ENCODE peak calls at places on chromosomes 6 and 20, in four cellular contexts. D is A549, M is pancreas, W is heart left ventricle. I is an unnamed sample.

GRCh38 chr20:13788167-13788834 is 3.5 kb downstream of the NDUFAF5 start:
- ATAC-seq in D (peak), M (peak), W (no peak), I (no peak)

GRCh38 chr6:168136001-168136400 is 57.0 kb upstream of the FRMD1 start:
- ATAC-seq in D (no peak), M (no peak), W (no peak), I (no peak)

GRCh38 chr6:39902786-39903465 is 31.3 kb downstream of the MOCS1 start:
- ATAC-seq in D (no peak), M (no peak), W (no peak), I (no peak)

GRCh38 chr6:219641-220198 is 72.6 kb upstream of the DUSP22 start:
- ATAC-seq in D (no peak), M (peak), W (no peak), I (peak)

GRCh38 chr20:38164624-38165088 is 414 bp downstream of the TGM2 start:
- ATAC-seq in D (peak), M (peak), W (peak), I (no peak)

GRCh38 chr20:54078296-54078695 is 7.9 kb upstream of the BCAS1 start:
- ATAC-seq in D (no peak), M (no peak), W (no peak), I (no peak)

GRCh38 chr20:45970646-45971424 is 1.2 kb downstream of the ZNF335 start:
- ATAC-seq in D (peak), M (peak), W (peak), I (no peak)

GRCh38 chr6:3036861-3037469 is 31.3 kb upstream of the RIPK1 start:
- ATAC-seq in D (no peak), M (no peak), W (no peak), I (no peak)

GRCh38 chr6:897561-898207 is 204.7 kb upstream of the EXOC2 start:
- ATAC-seq in D (no peak), M (no peak), W (no peak), I (no peak)

GRCh38 chr20:54688476-54688875 is 213.1 kb downstream of the DOK5 start:
- ATAC-seq in D (no peak), M (no peak), W (no peak), I (no peak)

GRCh38 chr20:56430471-56430870 is 18.4 kb downstream of the CASS4 start:
- ATAC-seq in D (no peak), M (no peak), W (no peak), I (no peak)

GRCh38 chr6:133132092-133132491 is 109.1 kb upstream of the EYA4 start:
- ATAC-seq in D (no peak), M (no peak), W (no peak), I (no peak)

DNA sequence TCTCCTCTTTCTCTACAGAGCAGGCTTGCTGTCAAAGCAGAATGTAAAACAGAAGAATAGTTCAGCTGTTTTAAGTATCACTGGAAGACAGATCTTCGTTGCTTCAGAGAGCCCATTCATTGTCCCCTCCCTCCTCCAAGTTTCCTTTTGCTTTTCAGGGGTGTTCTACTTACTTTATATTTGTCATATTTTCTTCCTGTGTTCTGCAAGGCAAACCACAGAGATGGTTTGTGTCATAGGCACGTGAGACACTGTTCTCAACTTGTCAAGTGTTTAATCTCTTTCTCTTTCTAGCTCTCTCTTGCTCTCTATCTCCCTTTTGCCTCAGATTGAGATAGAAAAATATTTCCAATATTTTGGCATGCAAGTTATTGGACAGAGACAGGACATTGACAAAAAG is 228.9 kb upstream of the DEFB112 start:
- ATAC-seq in D (no peak), M (no peak), W (no peak), I (no peak)
- TF ChIP-seq CTCF in D (no peak), M (no peak), W (no peak), I (no peak)

GRCh38 chr6:34061348-34061747 is 84.5 kb downstream of the GRM4 start:
- ATAC-seq in D (no peak), M (no peak), W (no peak), I (no peak)
- H3K4me3 ChIP-seq in D (no peak), M (no peak), W (no peak), I (no peak)

GRCh38 chr6:142808405-142809061 is 136.4 kb downstream of the HIVEP2 start:
- ATAC-seq in D (no peak), M (no peak), W (no peak), I (no peak)
- TF ChIP-seq CTCF in D (no peak), M (no peak), W (no peak), I (no peak)

DNA sequence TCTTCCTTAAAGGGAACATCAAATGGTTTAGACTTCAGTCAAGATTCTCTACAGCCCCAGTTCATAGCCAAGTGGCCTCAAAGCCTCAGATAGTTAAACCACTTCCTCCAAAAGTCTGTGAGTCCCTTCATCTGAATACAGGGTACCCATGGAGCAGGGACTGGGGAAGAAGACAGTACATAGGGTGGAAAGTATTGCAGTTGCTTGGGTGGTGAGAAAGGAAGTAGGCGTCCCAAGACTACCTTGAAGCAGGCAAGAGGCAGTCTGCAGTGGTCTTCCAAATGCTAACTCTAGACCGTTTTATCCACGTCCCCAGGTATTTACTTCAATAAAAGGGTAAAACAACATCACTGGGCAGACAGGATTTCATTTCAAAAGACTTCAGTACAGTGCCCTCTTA is 2.0 kb downstream of the FYN start:
- ATAC-seq in D (no peak), M (no peak), W (no peak), I (no peak)
- H3K4me3 ChIP-seq in D (no peak), M (no peak), W (peak), I (peak)

GRCh38 chr20:5205348-5206210 is 78.8 kb downstream of the CDS2 start:
- ATAC-seq in D (peak), M (peak), W (peak), I (peak)
- TF ChIP-seq CTCF in D (peak), M (peak), W (peak), I (peak)

DNA sequence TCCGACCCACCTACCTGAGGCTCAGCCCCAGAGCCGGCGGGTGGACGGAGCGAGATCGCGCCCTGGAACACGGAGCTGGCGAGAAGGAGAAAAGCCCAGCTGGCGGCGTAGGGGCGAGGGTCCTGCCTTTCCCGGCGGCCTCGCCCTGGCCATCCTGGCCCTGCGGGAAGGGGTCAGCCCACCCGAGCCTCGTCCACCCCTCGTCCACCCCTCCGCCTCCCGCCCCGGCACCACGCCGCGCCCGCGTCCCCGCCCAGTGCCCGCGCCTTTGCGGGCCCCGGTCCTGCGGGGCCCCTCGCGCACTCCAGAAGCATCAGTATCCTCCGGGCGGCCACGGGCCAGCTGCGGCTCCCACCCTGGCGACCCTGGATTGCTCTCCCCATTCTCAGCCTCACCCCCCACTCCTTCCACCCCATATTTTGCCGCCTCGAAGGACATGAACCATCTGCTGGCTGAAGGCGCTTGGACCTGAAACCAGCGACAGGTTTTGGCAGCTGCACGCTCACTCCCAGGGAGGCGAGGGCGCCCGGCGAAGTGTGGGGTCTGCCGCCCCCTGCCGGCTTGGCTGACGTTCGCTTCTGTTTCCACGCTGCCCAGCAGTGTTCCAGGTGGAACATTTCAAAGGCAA is 65.1 kb downstream of the PLG start:
- ATAC-seq in D (peak), M (peak), W (peak), I (peak)
- H3K4me3 ChIP-seq in D (peak), M (peak), W (peak), I (peak)

DNA sequence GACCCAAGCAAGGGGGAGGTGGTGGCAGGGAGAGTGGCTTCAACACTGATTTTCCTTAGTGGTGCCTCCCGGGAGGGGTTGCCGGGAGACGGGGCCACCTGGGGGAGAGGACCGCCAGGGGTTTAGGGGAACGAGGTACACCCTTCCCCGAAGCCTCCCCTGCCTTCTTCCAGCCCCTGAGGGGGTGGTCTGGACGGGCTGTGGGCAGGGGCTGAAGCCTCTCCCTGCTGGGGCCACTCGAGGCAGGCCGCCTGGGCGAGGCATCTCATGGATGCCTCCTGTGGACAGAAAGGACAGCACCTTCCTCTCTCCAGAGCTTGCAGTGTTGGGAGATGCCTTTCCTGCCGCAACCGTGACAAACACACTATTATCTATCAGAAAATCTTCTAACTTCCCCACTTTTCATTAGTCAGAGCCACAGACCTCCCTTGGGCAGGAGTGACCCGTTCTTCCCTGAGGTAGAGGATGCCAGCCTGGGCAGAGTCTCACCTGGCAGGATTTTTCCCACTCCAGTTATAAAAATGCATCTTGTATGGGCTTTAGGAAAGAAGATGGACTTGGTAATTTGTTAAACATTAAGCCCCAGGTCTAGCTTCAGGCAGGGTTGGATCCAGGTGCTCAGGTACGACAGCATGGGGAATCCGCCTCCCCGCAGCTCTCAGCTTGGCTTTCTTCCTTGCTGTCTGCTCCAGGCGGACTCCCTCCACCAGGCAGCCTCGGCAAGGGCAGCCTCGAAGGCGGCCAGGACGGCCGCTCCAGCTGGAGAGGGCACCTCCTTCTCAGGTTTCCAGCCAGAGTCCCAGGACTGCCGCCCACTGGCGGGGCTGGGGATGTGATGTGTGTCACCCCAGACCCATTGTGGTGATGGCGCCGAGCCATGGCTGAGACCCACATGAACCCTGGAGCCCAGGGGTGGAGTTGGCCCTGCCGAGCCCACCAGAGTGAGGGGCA is 11.0 kb downstream of the HRH3 start:
- ATAC-seq in D (peak), M (peak), W (no peak), I (no peak)
- TF ChIP-seq CTCF in D (peak), M (no peak), W (no peak), I (no peak)

GRCh38 chr6:66232890-66233289 is 525.9 kb upstream of the EYS start:
- ATAC-seq in D (no peak), M (no peak), W (no peak), I (no peak)
- H3K4me3 ChIP-seq in D (no peak), M (no peak), W (no peak), I (no peak)

DNA sequence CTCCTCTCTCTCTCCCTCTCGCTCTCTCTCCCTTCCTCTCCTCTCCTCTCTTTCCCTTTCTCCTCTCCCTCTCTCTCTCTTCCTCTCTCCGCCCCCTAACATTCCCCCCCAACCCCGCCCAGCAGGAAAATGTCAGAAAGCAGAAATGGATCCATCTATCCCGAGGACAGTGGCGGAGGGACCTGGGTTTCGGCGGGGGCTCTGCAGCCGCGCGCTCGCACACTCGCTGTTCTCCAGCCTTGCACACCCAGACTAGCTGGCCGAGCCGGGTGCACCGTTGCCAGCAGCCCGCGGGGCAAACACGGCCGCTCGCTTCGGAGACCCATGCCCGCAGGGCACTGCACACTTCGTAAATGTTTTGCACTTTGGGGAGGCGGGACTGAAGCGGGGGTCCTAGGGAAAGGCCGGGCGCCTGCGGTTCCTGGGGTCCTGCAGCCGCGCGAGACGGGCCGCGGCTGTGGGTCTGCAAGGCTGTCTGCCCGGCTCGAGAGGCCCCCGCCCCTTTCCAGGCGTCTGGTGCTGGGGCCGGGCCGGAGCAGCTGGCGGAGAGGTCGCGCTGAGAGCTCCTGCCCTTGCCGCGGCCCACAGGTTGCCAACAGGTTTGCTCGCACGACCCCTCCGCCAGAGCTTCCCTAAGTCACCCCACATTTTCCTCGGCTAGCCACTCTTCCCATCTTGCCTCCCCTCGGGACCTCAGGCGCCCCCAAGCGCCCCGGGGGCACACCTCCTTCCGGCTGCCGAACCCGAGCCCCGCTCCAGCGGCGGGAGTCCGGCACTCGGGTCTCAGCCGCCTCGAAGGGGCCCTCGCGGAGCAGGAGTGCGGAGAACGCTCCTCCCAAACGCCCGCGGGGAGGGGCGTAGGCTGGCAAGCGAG is 818 bp upstream of the MDGA1 start:
- ATAC-seq in D (peak), M (peak), W (no peak), I (peak)
- TF ChIP-seq CTCF in D (no peak), M (no peak), W (no peak), I (no peak)

GRCh38 chr6:158567871-158568401 is 8.0 kb downstream of the TMEM181 start:
- ATAC-seq in D (no peak), M (no peak), W (no peak), I (no peak)
- H3K4me3 ChIP-seq in D (no peak), M (no peak), W (no peak), I (no peak)